ENCODE peak calls at places on chromosomes 11 and 22, in nine cellular contexts. W, L, D, Y, G, Q, K, O and J are unnamed samples.
A peak's percentile ranks its signal among the peaks of the same experiment; 100 is the strongest.

GRCh38 chr22:39360674-39361413 is 11.1 kb downstream of the SYNGR1 start:
- DNase-seq in K (peak; percentile 43), L (no peak), G (no peak), Y (peak; percentile 25), W (peak; percentile 52), O (no peak), D (no peak), Q (no peak), J (no peak)

GRCh38 chr11:71245601-71246391 is 6.6 kb downstream of the SHANK2 start:
- DNase-seq in L (no peak), G (no peak), K (peak; percentile 69), Q (peak; percentile 25), Y (no peak), O (peak; percentile 66), D (no peak), W (peak; percentile 54), J (no peak)

GRCh38 chr22:17114958-17115235 is 6.3 kb downstream of the TMEM121B start:
- DNase-seq in K (no peak), G (no peak), Q (no peak), Y (no peak), L (no peak), D (no peak), W (no peak), O (peak; percentile 38), J (no peak)

GRCh38 chr11:17653606-17654005 is 65.8 kb upstream of the MYOD1 start:
- DNase-seq in K (no peak), L (no peak), Y (no peak), D (no peak), W (no peak), Q (no peak), O (no peak), G (no peak), J (no peak)

GRCh38 chr11:331332-332060 is 10.8 kb upstream of the IFITM3 start:
- DNase-seq in W (no peak), Q (no peak), D (no peak), L (no peak), G (no peak), K (peak; percentile 27), O (peak; percentile 59), Y (no peak), J (no peak)

GRCh38 chr11:45475135-45475534 is 189.0 kb upstream of the SYT13 start:
- DNase-seq in D (no peak), Y (no peak), L (no peak), W (no peak), O (no peak), Q (no peak), K (no peak), G (no peak), J (no peak)

GRCh38 chr22:30875481-30876215 is 92.9 kb downstream of the MORC2 start:
- DNase-seq in L (no peak), O (no peak), K (no peak), G (no peak), W (peak; percentile 7), Y (no peak), D (no peak), Q (no peak), J (no peak)

GRCh38 chr22:30823015-30823370 is 128.3 kb downstream of the OSBP2 start:
- DNase-seq in Y (no peak), W (peak; percentile 59), G (no peak), K (peak; percentile 50), Q (no peak), D (no peak), O (no peak), L (no peak), J (peak; percentile 20)

GRCh38 chr11:129949067-129949466 is 53.6 kb downstream of the PRDM10 start:
- DNase-seq in Y (no peak), O (no peak), L (no peak), K (no peak), D (no peak), Q (no peak), W (no peak), G (no peak), J (no peak)

GRCh38 chr11:17802491-17802890 is 67.9 kb downstream of the KCNC1 start:
- DNase-seq in O (no peak), Y (no peak), L (no peak), G (no peak), W (no peak), K (no peak), Q (no peak), D (no peak), J (no peak)

GRCh38 chr11:22244986-22245592 is 52.2 kb downstream of the ANO5 start:
- DNase-seq in O (no peak), W (peak; percentile 46), G (peak; percentile 15), Y (peak; percentile 5), L (no peak), K (peak; percentile 62), D (no peak), Q (no peak), J (peak; percentile 51)

GRCh38 chr11:69943066-69943465 is 123.8 kb upstream of the FGF3 start:
- DNase-seq in O (peak; percentile 59), Y (peak; percentile 63), D (no peak), Q (no peak), K (no peak), G (no peak), L (no peak), W (peak; percentile 30), J (no peak)

GRCh38 chr11:102266111-102266510 is 51.2 kb upstream of the BIRC3 start:
- DNase-seq in W (no peak), G (no peak), O (no peak), Y (no peak), K (no peak), D (no peak), Q (no peak), L (no peak), J (no peak)

GRCh38 chr11:102268985-102269470 is 48.3 kb upstream of the BIRC3 start:
- DNase-seq in G (no peak), K (peak; percentile 38), O (no peak), Y (no peak), Q (no peak), L (no peak), W (no peak), D (no peak), J (no peak)

GRCh38 chr11:102269927-102270326 is 47.4 kb upstream of the BIRC3 start:
- DNase-seq in O (no peak), Y (no peak), W (no peak), Q (no peak), K (no peak), G (no peak), L (no peak), D (no peak), J (no peak)

GRCh38 chr11:102267602-102268001 is 49.7 kb upstream of the BIRC3 start:
- DNase-seq in D (no peak), L (no peak), Q (no peak), W (no peak), G (no peak), Y (no peak), O (no peak), K (no peak), J (no peak)

DNA sequence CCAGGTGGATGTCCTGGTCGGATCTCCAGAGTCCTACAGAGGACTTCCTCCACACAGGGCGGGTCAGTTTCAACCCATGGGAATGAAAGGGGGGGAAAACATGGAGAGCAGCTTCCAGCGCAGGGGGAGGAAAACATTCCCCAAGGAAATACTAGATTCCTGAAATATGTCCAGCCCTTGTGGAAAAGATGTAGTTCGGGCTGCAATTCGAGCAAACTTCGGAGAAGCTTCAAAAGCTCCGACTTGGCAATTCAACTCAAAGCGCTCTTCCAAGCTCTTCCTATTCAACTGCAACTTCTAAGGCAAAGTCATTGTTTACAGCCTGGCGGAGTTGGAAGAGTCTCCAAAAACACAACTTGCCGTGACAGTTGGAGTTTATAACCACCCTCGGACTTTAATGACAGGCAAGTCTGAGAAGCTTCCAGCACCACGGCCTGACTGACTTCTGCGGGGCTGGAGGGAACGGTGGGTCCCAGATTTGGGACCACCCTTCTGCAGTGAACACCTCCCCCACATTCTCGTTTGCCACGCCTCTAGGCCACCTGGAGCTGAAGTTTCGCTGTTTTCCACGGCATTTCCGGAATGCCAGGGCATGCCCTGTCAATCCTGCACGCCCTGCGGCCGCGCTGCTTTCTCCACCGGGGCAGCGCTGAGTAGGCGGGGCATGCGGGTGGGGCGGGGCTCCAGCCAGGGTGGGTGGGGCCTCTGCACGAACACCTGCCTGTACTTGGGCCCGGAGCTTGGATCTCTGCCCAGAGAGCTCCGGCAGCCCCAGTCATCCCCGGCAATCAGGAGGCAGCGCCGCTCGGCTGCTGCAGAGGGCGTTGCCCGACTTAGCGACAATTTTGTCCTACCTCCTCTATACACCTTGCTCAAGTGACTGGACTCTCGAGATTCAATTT is 49.0 kb upstream of the BIRC3 start:
- DNase-seq in L (peak; percentile 84), D (peak; percentile 78), Y (peak; percentile 90), Q (no peak), O (no peak), G (peak; percentile 88), K (peak; percentile 97), W (peak; percentile 92), J (peak; percentile 79)
- TF ChIP-seq CTCF in L (no peak), D (peak; percentile 59), Y (no peak), Q (no peak), O (peak; percentile 69), G (no peak), K (peak; percentile 72), W (peak; percentile 14), J (no peak)

GRCh38 chr11:14449302-14449714 is 50.3 kb downstream of the COPB1 start:
- DNase-seq in K (no peak), W (no peak), L (no peak), D (no peak), O (no peak), Y (no peak), G (no peak), Q (no peak), J (no peak)
- TF ChIP-seq CTCF in K (no peak), W (no peak), L (no peak), D (no peak), O (no peak), Y (no peak), G (no peak), Q (no peak), J (no peak)

DNA sequence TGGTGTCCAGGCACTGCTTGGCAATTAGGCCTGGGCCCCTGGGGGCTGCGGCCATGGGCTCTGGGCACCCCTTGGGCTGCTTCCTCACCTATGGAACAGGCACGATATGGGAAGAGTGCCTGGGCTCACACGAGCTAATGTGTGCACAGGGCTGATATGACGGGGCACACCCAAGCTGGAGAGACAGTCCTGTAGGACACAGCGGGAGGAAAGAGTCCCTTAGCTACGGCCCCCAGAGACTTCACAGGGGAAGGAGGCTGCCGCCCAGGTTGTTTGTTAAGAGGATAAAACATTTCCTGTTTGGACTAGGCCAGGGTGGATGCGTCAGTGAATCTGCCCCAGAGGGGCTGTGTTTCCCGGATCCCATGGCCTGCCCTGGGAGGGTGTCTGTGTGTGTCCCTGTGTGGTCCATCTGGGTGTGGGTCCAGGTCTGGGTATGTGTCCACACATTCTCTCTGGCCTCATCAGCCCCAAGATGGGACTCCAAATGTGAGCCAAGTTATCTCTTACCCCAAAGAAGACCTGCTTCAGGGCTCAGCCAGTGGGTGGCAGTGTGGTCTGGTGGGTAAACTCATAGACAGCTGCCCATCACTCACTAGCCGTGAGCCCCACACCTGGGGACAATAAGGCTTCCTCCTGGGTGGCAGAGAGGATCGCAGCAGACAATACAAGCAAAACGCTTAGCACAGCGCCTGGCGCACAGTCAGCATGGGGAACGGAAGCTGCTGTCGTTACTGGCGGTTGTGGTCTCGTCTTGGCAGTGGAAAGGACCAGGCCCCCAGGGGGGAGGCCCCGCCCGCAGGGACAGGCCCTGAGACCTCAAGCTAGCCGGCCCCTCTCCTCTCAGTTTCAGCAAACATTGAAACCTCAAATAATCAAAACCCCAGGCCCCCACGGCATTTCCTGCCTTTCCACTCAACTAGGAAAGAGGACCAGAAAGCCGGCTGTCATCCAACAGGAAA is 3.2 kb upstream of the EMID1 start:
- DNase-seq in D (peak; percentile 11), W (peak; percentile 59), O (no peak), Y (peak; percentile 28), L (peak; percentile 69), K (peak; percentile 77), Q (no peak), G (peak; percentile 40), J (no peak)
- TF ChIP-seq CTCF in D (no peak), W (no peak), O (peak; percentile 66), Y (peak; percentile 27), L (no peak), K (peak; percentile 68), Q (no peak), G (no peak), J (no peak)

GRCh38 chr11:67397536-67397935 is 4.1 kb downstream of the PPP1CA start:
- DNase-seq in W (no peak), G (no peak), Y (no peak), K (no peak), Q (no peak), O (no peak), D (no peak), L (no peak), J (no peak)
- TF ChIP-seq CTCF in W (no peak), G (no peak), Y (no peak), K (no peak), Q (no peak), O (no peak), D (no peak), L (no peak), J (no peak)